ENCODE peak calls at places on chromosome 20, in five cellular contexts. D is K562, I is A549, J is transverse colon, O is IMR-90. E is an unnamed sample.
A peak's percentile ranks its signal among the peaks of the same experiment; 100 is the strongest.

GRCh38 chr20:5829241-5829809 is 79.1 kb downstream of the SHLD1 start:
- DNase-seq in D (no peak), I (no peak), J (no peak), O (no peak), E (no peak)

GRCh38 chr20:31690124-31690666 is 32.5 kb downstream of the BCL2L1 start:
- DNase-seq in D (no peak), I (no peak), J (no peak), O (no peak), E (no peak)

GRCh38 chr20:9270831-9271230 is 201.9 kb downstream of the PLCB4 start:
- DNase-seq in D (no peak), I (peak; percentile 28), J (no peak), O (peak; percentile 74), E (no peak)

GRCh38 chr20:10848810-10849370 is 175.1 kb upstream of the JAG1 start:
- DNase-seq in D (no peak), I (peak; percentile 92), J (peak; percentile 45), O (peak; percentile 94), E (peak; percentile 56)

GRCh38 chr20:49700411-49701185 is 13.1 kb downstream of the B4GALT5 start:
- DNase-seq in D (no peak), I (peak; percentile 87), J (no peak), O (peak; percentile 81), E (peak; percentile 81)

GRCh38 chr20:10652185-10652584 is 21.6 kb downstream of the JAG1 start:
- DNase-seq in D (no peak), I (no peak), J (no peak), O (no peak), E (no peak)

GRCh38 chr20:37295001-37295400 is 5.5 kb downstream of the MANBAL start:
- DNase-seq in D (no peak), I (peak; percentile 94), J (no peak), O (peak; percentile 99), E (peak; percentile 54)

GRCh38 chr20:11671015-11671511 is 246.6 kb upstream of the BTBD3 start:
- DNase-seq in D (no peak), I (no peak), J (no peak), O (no peak), E (no peak)

GRCh38 chr20:23350855-23351838 is 556 bp downstream of the NXT1 start:
- DNase-seq in D (peak; percentile 15), I (peak; percentile 65), J (peak; percentile 58), O (peak; percentile 45), E (peak; percentile 72)

GRCh38 chr20:8646026-8646425 is 422.9 kb upstream of the PLCB4 start:
- DNase-seq in D (no peak), I (no peak), J (no peak), O (peak; percentile 52), E (no peak)

GRCh38 chr20:891121-892080 is 24.7 kb downstream of the ANGPT4 start:
- DNase-seq in D (no peak), I (no peak), J (no peak), O (no peak), E (peak; percentile 30)

GRCh38 chr20:8749986-8750385 is 318.9 kb upstream of the PLCB4 start:
- DNase-seq in D (no peak), I (no peak), J (no peak), O (peak; percentile 86), E (no peak)

GRCh38 chr20:2149507-2149906 is 47.9 kb downstream of the STK35 start:
- DNase-seq in D (no peak), I (no peak), J (no peak), O (peak; percentile 62), E (no peak)

GRCh38 chr20:39778847-39779641 is 816.9 kb downstream of the DHX35 start:
- DNase-seq in D (no peak), I (no peak), J (no peak), O (no peak), E (no peak)

GRCh38 chr20:25272223-25273000 is 24.5 kb downstream of the PYGB start:
- DNase-seq in D (no peak), I (no peak), J (peak; percentile 7), O (no peak), E (no peak)

GRCh38 chr20:48767269-48767960 is 60.4 kb downstream of the PREX1 start:
- DNase-seq in D (no peak), I (no peak), J (no peak), O (no peak), E (no peak)

GRCh38 chr20:57586370-57586793 is 25.5 kb downstream of the PCK1 start:
- DNase-seq in D (no peak), I (no peak), J (peak; percentile 85), O (no peak), E (no peak)

GRCh38 chr20:18541741-18542140 is 25.5 kb upstream of the SMIM26 start:
- DNase-seq in D (no peak), I (peak; percentile 19), J (no peak), O (no peak), E (no peak)

GRCh38 chr20:56872620-56873458 is 243.7 kb downstream of the TFAP2C start:
- DNase-seq in D (no peak), I (peak; percentile 33), J (no peak), O (no peak), E (peak; percentile 30)

GRCh38 chr20:1402149-1402548 is 9.3 kb upstream of the FKBP1A start:
- DNase-seq in D (no peak), I (no peak), J (no peak), O (peak; percentile 60), E (no peak)

GRCh38 chr20:46031701-46032254 is 2.8 kb downstream of the SLC12A5 start:
- DNase-seq in D (no peak), I (no peak), J (no peak), O (no peak), E (peak; percentile 61)

GRCh38 chr20:20664795-20665194 is 47.6 kb downstream of the RALGAPA2 start:
- DNase-seq in D (no peak), I (peak; percentile 66), J (no peak), O (no peak), E (peak; percentile 76)

GRCh38 chr20:47713941-47714450 is 71.3 kb downstream of the SULF2 start:
- DNase-seq in D (no peak), I (no peak), J (no peak), O (peak; percentile 27), E (no peak)

GRCh38 chr20:52806918-52807317 is 165.2 kb upstream of the TSHZ2 start:
- DNase-seq in D (no peak), I (no peak), J (no peak), O (no peak), E (no peak)

GRCh38 chr20:52809003-52809402 is 163.2 kb upstream of the TSHZ2 start:
- DNase-seq in D (no peak), I (no peak), J (no peak), O (no peak), E (no peak)

GRCh38 chr20:52814371-52814770 is 157.8 kb upstream of the TSHZ2 start:
- DNase-seq in D (no peak), I (no peak), J (no peak), O (no peak), E (no peak)

DNA sequence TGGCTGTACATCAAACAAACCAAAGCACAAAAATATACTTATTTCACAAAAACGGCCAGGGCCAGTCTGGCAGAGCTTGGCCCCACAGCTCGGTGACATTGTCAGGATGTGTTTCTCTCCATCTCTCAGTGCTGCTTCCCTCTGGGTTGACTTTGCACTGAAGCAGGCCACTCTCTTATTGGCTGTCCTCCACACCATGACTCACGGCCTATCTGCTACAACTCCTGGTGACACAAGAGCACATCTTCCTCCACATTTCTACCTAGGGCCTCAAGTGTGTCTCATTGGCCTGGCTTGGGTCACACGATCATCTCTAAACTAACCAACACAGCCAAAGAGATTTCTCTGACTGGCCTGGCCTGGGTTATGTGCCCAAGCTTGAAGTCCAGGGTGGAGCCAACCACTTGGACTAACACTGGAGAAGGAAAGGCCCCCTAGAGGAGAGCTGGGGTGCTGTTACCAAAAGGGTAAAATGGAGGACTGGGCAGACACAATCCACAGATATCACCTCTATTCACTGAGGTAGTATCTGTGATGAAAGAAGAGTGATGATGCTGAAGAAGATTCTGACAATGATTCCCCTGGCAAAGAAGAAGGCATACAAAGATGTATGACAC is 159.8 kb upstream of the TSHZ2 start:
- DNase-seq in D (peak; percentile 15), I (peak; percentile 10), J (no peak), O (no peak), E (peak; percentile 4)
- TF ChIP-seq CTCF in D (no peak), I (no peak), J (no peak), O (no peak), E (peak; percentile 19)

GRCh38 chr20:35616465-35617396 is 1.1 kb downstream of the SPAG4 start:
- DNase-seq in D (peak; percentile 88), I (peak; percentile 86), J (peak; percentile 93), O (peak; percentile 99), E (peak; percentile 93)
- TF ChIP-seq POLR2A in D (peak; percentile 75), I (peak; percentile 44), J (peak; percentile 41), O (peak; percentile 62), E (peak; percentile 62)

DNA sequence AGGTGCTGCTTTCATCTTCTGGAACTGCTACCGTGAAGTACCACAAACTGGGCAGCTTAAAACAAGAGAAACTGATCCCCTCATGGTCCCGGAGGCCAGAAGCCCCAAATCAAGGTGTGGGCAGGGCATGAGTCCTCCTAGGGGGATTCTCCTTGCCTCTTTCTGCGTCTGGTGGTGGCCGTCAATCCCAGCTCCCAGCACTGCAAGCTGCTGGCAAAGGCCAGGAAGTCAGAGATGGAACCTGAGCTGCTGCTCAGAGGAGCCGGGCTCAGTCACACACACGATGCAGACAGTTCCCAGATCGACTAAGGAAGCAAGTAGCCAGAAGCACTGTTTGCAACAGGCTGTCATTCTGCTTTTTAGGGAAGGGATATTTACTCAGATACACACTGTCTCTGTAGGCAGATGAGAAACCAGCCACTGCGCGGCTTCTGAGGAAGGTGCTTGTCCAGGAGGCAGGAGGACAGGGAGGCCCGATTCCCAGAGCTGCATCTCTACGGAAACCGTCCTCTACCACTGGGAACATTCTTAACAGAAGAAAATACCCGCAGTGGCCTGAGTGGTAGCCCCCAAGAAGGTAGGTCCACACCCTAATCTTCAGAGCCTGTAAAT is 15.5 kb downstream of the BHLHE23 start:
- DNase-seq in D (no peak), I (no peak), J (no peak), O (no peak), E (no peak)
- H3K4me3 ChIP-seq in D (no peak overlapping the region), I (no peak overlapping the region), J (no peak overlapping the region), O (no peak overlapping the region), E (no peak overlapping the region)

DNA sequence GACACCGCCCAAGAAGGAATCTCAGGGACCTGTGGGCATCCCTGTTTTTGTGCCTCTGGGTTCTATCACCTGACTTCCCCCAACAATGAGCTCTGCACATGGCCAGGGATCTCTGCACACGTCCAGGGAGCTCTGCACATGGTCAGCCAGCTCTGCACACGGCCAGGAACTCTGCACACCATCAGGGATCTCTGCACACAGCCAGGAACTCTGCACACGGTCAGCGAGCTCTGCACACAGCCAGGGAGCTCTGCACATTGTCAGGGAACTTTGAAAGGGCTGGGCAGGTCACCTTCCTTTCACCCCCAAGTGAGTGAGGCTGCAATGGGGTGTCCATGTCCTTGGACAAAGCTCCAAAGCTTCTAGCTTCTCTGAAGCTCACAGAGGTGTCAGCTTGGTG is 5.2 kb upstream of the SLCO4A1 start:
- DNase-seq in D (no peak), I (no peak), J (no peak), O (no peak), E (no peak)
- TF ChIP-seq CTCF in D (no peak), I (no peak), J (no peak), O (no peak), E (no peak)

E was measured in NB4.